ENCODE peak calls at places on chromosomes 16 and 17, in eight cellular contexts. U is AG04450; R is NCI-H2081; V is tibial artery; C is lung; B is activated CD8-positive, alpha-beta memory T cell treated with anti-CD3 and anti-CD28 coated beads, Interleukin-2, amount 50 U/mL, for 48 hours; T is activated CD4-positive, alpha-beta T cell treated with anti-CD3 and anti-CD28 coated beads, Interleukin-2, amount 50 U/mL, for 4 hours; H is NCI-H345. F is an unnamed sample.

GRCh38 chr17:50177476-50177875 is 11.7 kb downstream of the SGCA start:
- DNase-seq in B (no peak), V (no peak), H (no peak), U (no peak), R (no peak), T (no peak), C (no peak), F (no peak)

GRCh38 chr17:56727876-56728617 is 105.7 kb downstream of the C17orf67 start:
- DNase-seq in T (no peak), H (no peak), R (no peak), U (no peak), B (no peak), C (no peak), V (no peak), F (no peak)

GRCh38 chr17:43468746-43469544 is 14.8 kb upstream of the DHX8 start:
- DNase-seq in B (no peak), R (no peak), C (no peak), V (no peak), U (peak), T (no peak), H (no peak), F (no peak)

GRCh38 chr16:68539704-68540370 is 746 bp downstream of the ZFP90 start:
- DNase-seq in V (no peak), U (no peak), B (no peak), H (peak), C (no peak), R (no peak), T (no peak), F (no peak)

GRCh38 chr17:67980456-67980855 is 15.8 kb downstream of the C17orf58 start:
- DNase-seq in U (no peak), C (no peak), B (no peak), V (peak), R (no peak), T (no peak), H (no peak), F (no peak)

GRCh38 chr16:87540072-87540976 is 47.5 kb upstream of the ZCCHC14 start:
- DNase-seq in H (no peak), V (no peak), C (no peak), U (no peak), B (no peak), T (no peak), R (no peak), F (no peak)

GRCh38 chr16:85675528-85675927 is 13.2 kb downstream of the GINS2 start:
- DNase-seq in V (no peak), R (no peak), U (no peak), C (no peak), T (no peak), H (peak), B (no peak), F (no peak)

GRCh38 chr17:29566473-29567361 is at the start of gene ABHD15:
- DNase-seq in C (peak), V (peak), U (no peak), B (peak), H (peak), R (peak), T (peak), F (no peak)

GRCh38 chr16:71347146-71347545 is 11.4 kb upstream of the CALB2 start:
- DNase-seq in C (no peak), U (no peak), H (peak), R (no peak), B (peak), V (no peak), T (no peak), F (no peak)

GRCh38 chr16:71687853-71688252 is 36.6 kb downstream of the PHLPP2 start:
- DNase-seq in U (no peak), T (no peak), R (no peak), C (no peak), V (no peak), H (no peak), B (no peak), F (no peak)

GRCh38 chr17:77456271-77456950 is 315.6 kb downstream of the SEC14L1 start:
- DNase-seq in H (no peak), B (no peak), U (no peak), V (no peak), R (no peak), T (no peak), C (no peak), F (no peak)

GRCh38 chr17:58335779-58336455 is 7.3 kb upstream of the TSPOAP1 start:
- DNase-seq in V (no peak), R (no peak), B (peak), C (no peak), U (no peak), H (no peak), T (peak), F (no peak)

GRCh38 chr17:47717845-47718621 is 15.0 kb upstream of the TBX21 start:
- DNase-seq in C (no peak), T (peak), B (no peak), U (no peak), H (peak), R (no peak), V (no peak), F (no peak)

GRCh38 chr17:48819466-48819865 is 2.4 kb upstream of the TTLL6 start:
- DNase-seq in U (no peak), R (no peak), B (no peak), T (no peak), V (no peak), C (no peak), H (no peak), F (no peak)

GRCh38 chr16:9042943-9043680 is 48.3 kb upstream of the HAPSTR1 start:
- DNase-seq in B (no peak), T (no peak), R (no peak), U (peak), H (no peak), C (no peak), V (no peak), F (no peak)

GRCh38 chr16:88772871-88773811 is 11.9 kb downstream of the PIEZO1 start:
- DNase-seq in H (no peak), B (no peak), C (no peak), R (no peak), U (peak), V (peak), T (no peak), F (no peak)

GRCh38 chr17:43578699-43579569 is 32.8 kb upstream of the ETV4 start:
- DNase-seq in H (peak), V (no peak), R (peak), U (no peak), C (no peak), B (peak), T (no peak), F (no peak)

GRCh38 chr17:11309850-11310249 is 68.8 kb downstream of the SHISA6 start:
- DNase-seq in V (no peak), R (no peak), C (no peak), U (no peak), H (no peak), B (no peak), T (no peak), F (no peak)

GRCh38 chr17:28010406-28010805 is 32.1 kb upstream of the NLK start:
- DNase-seq in T (no peak), U (no peak), R (no peak), H (no peak), C (no peak), V (no peak), B (no peak), F (no peak)

GRCh38 chr17:80261159-80261894 is 675 bp downstream of the RNF213 start:
- DNase-seq in R (peak), U (no peak), V (peak), H (peak), C (peak), T (peak), B (peak), F (no peak)

GRCh38 chr17:4968166-4968915 is 724 bp upstream of the SPAG7 start:
- DNase-seq in R (no peak), T (no peak), B (peak), V (no peak), U (no peak), H (no peak), C (no peak), F (no peak)

GRCh38 chr16:67423015-67423414 is 6.7 kb upstream of the ZDHHC1 start:
- DNase-seq in U (no peak), T (no peak), R (no peak), V (no peak), H (no peak), C (no peak), B (no peak), F (no peak)

GRCh38 chr16:3074860-3075545 is 9.6 kb downstream of the IL32 start:
- DNase-seq in V (no peak), H (no peak), C (no peak), T (peak), R (no peak), B (peak), U (no peak), F (no peak)

GRCh38 chr17:2624292-2624731 is 30.9 kb downstream of the PAFAH1B1 start:
- DNase-seq in C (no peak), V (no peak), B (no peak), T (no peak), U (no peak), H (no peak), R (no peak), F (no peak)

GRCh38 chr16:85563515-85564276 is 49.4 kb upstream of the GSE1 start:
- DNase-seq in T (no peak), C (peak), H (no peak), B (no peak), R (no peak), V (peak), U (no peak), F (no peak)

GRCh38 chr16:67470314-67470713 is 10.6 kb downstream of the ATP6V0D1 start:
- DNase-seq in H (peak), C (peak), T (no peak), B (no peak), V (peak), U (no peak), R (no peak), F (no peak)

GRCh38 chr16:5633845-5634440 is 536.3 kb upstream of the EEF2KMT start:
- DNase-seq in V (no peak), C (no peak), U (no peak), B (no peak), H (peak), R (peak), T (no peak), F (no peak)